ENCODE peak calls at places on chromosomes 2 and 18, in ten cellular contexts. Z is HTR-8/SVneo; Q is GM23248; H is GM12865; Y is GM12864; O is activated CD4-positive, alpha-beta memory T cell treated with anti-CD3 and anti-CD28 coated beads, Interleukin-2, amount 10 ng/mL, durations not matched to agents 7 days and 5 days; L is nephron progenitor cell; B is LoVo; T is amniotic epithelial cell; M is HAP-1. E is an unnamed sample.

GRCh38 chr2:196384729-196385128 is 213.4 kb upstream of the STK17B start:
- DNase-seq in Z (no peak), Q (no peak), H (no peak), Y (no peak), O (no peak), L (no peak), B (no peak), T (no peak), M (no peak), E (no peak)

GRCh38 chr18:48324651-48325050 is 84.5 kb downstream of the ZBTB7C start:
- DNase-seq in Z (no peak), Q (no peak), H (no peak), Y (no peak), O (no peak), L (no peak), B (no peak), T (no peak), M (no peak), E (no peak)

GRCh38 chr2:41912766-41913165 is 135.1 kb upstream of the PKDCC start:
- DNase-seq in Z (no peak), Q (no peak), H (no peak), Y (no peak), O (no peak), L (no peak), B (no peak), T (no peak), M (no peak), E (no peak)

GRCh38 chr2:10771786-10772185 is 40.8 kb downstream of the PDIA6 start:
- DNase-seq in Z (no peak), Q (no peak), H (no peak), Y (no peak), O (no peak), L (no peak), B (no peak), T (no peak), M (no peak), E (no peak)

GRCh38 chr2:51120754-51121280 is 88.9 kb upstream of the NRXN1 start:
- DNase-seq in Z (no peak), Q (no peak), H (no peak), Y (no peak), O (no peak), L (no peak), B (no peak), T (no peak), M (no peak), E (no peak)

GRCh38 chr2:234491897-234492296 is 5.0 kb downstream of the ARL4C start:
- DNase-seq in Z (no peak), Q (no peak), H (no peak), Y (no peak), O (peak), L (no peak), B (no peak), T (no peak), M (no peak), E (no peak)

GRCh38 chr18:32768646-32769206 is 4.1 kb downstream of the KLHL14 start:
- DNase-seq in Z (no peak), Q (no peak), H (no peak), Y (no peak), O (no peak), L (no peak), B (no peak), T (no peak), M (no peak), E (no peak)

GRCh38 chr18:58320907-58321561 is 277.0 kb downstream of the NEDD4L start:
- DNase-seq in Z (no peak), Q (no peak), H (no peak), Y (no peak), O (no peak), L (no peak), B (no peak), T (no peak), M (no peak), E (no peak)

GRCh38 chr2:230346921-230347533 is 20.0 kb downstream of the SP140L start:
- DNase-seq in Z (no peak), Q (peak), H (no peak), Y (no peak), O (no peak), L (no peak), B (no peak), T (peak), M (no peak), E (no peak)

GRCh38 chr18:37438417-37439180 is 127.0 kb downstream of the CELF4 start:
- DNase-seq in Z (no peak), Q (no peak), H (no peak), Y (no peak), O (no peak), L (no peak), B (no peak), T (no peak), M (no peak), E (no peak)

GRCh38 chr2:101473581-101473910 is 1.4 kb downstream of the RFX8 start:
- DNase-seq in Z (no peak), Q (peak), H (no peak), Y (no peak), O (no peak), L (no peak), B (no peak), T (peak), M (no peak), E (no peak)

GRCh38 chr18:49081511-49082146 is 130.9 kb upstream of the SMAD7 start:
- DNase-seq in Z (no peak), Q (no peak), H (peak), Y (no peak), O (no peak), L (no peak), B (no peak), T (no peak), M (no peak), E (no peak)

GRCh38 chr18:11994708-11995444 is 13.6 kb downstream of the IMPA2 start:
- DNase-seq in Z (no peak), Q (peak), H (no peak), Y (no peak), O (no peak), L (no peak), B (no peak), T (no peak), M (no peak), E (no peak)

GRCh38 chr2:197306024-197306690 is 4.4 kb downstream of the ANKRD44 start:
- DNase-seq in Z (no peak), Q (no peak), H (peak), Y (no peak), O (no peak), L (no peak), B (no peak), T (no peak), M (no peak), E (no peak)

GRCh38 chr2:9768388-9768787 is 74.9 kb upstream of the TAF1B start:
- DNase-seq in Z (no peak), Q (no peak), H (no peak), Y (no peak), O (no peak), L (peak), B (no peak), T (peak), M (no peak), E (peak)

GRCh38 chr2:158487419-158487818 is 30.7 kb downstream of the PKP4 start:
- DNase-seq in Z (no peak), Q (peak), H (no peak), Y (no peak), O (no peak), L (no peak), B (no peak), T (peak), M (no peak), E (no peak)

GRCh38 chr2:215439980-215440512 is 4.2 kb upstream of the FN1 start:
- DNase-seq in Z (no peak), Q (no peak), H (no peak), Y (no peak), O (no peak), L (no peak), B (no peak), T (no peak), M (no peak), E (no peak)

GRCh38 chr2:1755436-1756191 is 11.3 kb upstream of the PXDN start:
- DNase-seq in Z (peak), Q (no peak), H (no peak), Y (no peak), O (no peak), L (no peak), B (no peak), T (no peak), M (no peak), E (peak)

GRCh38 chr18:60585670-60586069 is 213.1 kb upstream of the MC4R start:
- DNase-seq in Z (no peak), Q (no peak), H (no peak), Y (no peak), O (no peak), L (no peak), B (no peak), T (no peak), M (no peak), E (no peak)

GRCh38 chr18:79736846-79737245 is 57.2 kb downstream of the CTDP1 start:
- DNase-seq in Z (no peak), Q (no peak), H (no peak), Y (no peak), O (no peak), L (no peak), B (no peak), T (no peak), M (no peak), E (peak)

GRCh38 chr2:171522057-171522803 is at the start of gene CYBRD1:
- DNase-seq in Z (peak), Q (peak), H (peak), Y (no peak), O (no peak), L (peak), B (peak), T (peak), M (no peak), E (peak)

GRCh38 chr2:11698009-11698922 is 28.3 kb upstream of the NTSR2 start:
- DNase-seq in Z (no peak), Q (peak), H (no peak), Y (no peak), O (no peak), L (no peak), B (no peak), T (peak), M (no peak), E (no peak)

GRCh38 chr2:207363761-207364160 is 166.0 kb upstream of the CREB1 start:
- DNase-seq in Z (no peak), Q (no peak), H (no peak), Y (no peak), O (no peak), L (no peak), B (no peak), T (no peak), M (no peak), E (no peak)

GRCh38 chr2:206442854-206443734 is at the start of gene ADAM23:
- DNase-seq in Z (peak), Q (peak), H (peak), Y (no peak), O (peak), L (peak), B (no peak), T (no peak), M (peak), E (peak)

GRCh38 chr2:61690078-61690477 is 151.9 kb upstream of the XPO1 start:
- DNase-seq in Z (no peak), Q (no peak), H (no peak), Y (no peak), O (no peak), L (no peak), B (no peak), T (no peak), M (no peak), E (no peak)

GRCh38 chr2:30747206-30747605 is 60.0 kb downstream of the CAPN13 start:
- DNase-seq in Z (no peak), Q (no peak), H (no peak), Y (no peak), O (no peak), L (no peak), B (peak), T (no peak), M (no peak), E (no peak)

GRCh38 chr2:161033059-161033660 is 127.1 kb upstream of the TANK start:
- DNase-seq in Z (no peak), Q (no peak), H (no peak), Y (no peak), O (no peak), L (no peak), B (no peak), T (peak), M (no peak), E (no peak)

GRCh38 chr2:128196026-128196822 is 105.2 kb downstream of the UGGT1 start:
- DNase-seq in Z (no peak), Q (no peak), H (peak), Y (peak), O (no peak), L (no peak), B (no peak), T (peak), M (no peak), E (no peak)

GRCh38 chr2:168613510-168613909 is 157.4 kb downstream of the CERS6 start:
- DNase-seq in Z (no peak), Q (no peak), H (no peak), Y (no peak), O (no peak), L (no peak), B (no peak), T (no peak), M (no peak), E (no peak)

GRCh38 chr18:75207298-75208054 is 1.5 kb downstream of the PTGR3 start:
- DNase-seq in Z (no peak), Q (peak), H (peak), Y (no peak), O (no peak), L (no peak), B (no peak), T (peak), M (peak), E (no peak)

GRCh38 chr2:145692971-145693478 is 1173.1 kb upstream of the ZEB2 start:
- DNase-seq in Z (no peak), Q (peak), H (peak), Y (no peak), O (no peak), L (no peak), B (no peak), T (peak), M (no peak), E (no peak)

GRCh38 chr2:200778038-200778437 is 33.7 kb upstream of the BZW1 start:
- DNase-seq in Z (no peak), Q (peak), H (no peak), Y (no peak), O (no peak), L (no peak), B (no peak), T (no peak), M (no peak), E (no peak)

GRCh38 chr18:77199707-77200106 is 49.9 kb upstream of the GALR1 start:
- DNase-seq in Z (no peak), Q (peak), H (no peak), Y (no peak), O (no peak), L (no peak), B (no peak), T (peak), M (no peak), E (no peak)

GRCh38 chr2:198084136-198084535 is 279.7 kb downstream of the PLCL1 start:
- DNase-seq in Z (no peak), Q (no peak), H (no peak), Y (no peak), O (no peak), L (no peak), B (no peak), T (no peak), M (no peak), E (no peak)

GRCh38 chr18:11963991-11964484 is 17.3 kb upstream of the IMPA2 start:
- DNase-seq in Z (no peak), Q (peak), H (no peak), Y (no peak), O (no peak), L (no peak), B (no peak), T (peak), M (no peak), E (no peak)

GRCh38 chr2:187424156-187424555 is 23.9 kb downstream of the CALCRL start:
- DNase-seq in Z (no peak), Q (peak), H (no peak), Y (no peak), O (no peak), L (no peak), B (no peak), T (no peak), M (peak), E (no peak)

GRCh38 chr2:179165356-179166000 is 99.2 kb downstream of the SESTD1 start:
- DNase-seq in Z (no peak), Q (no peak), H (no peak), Y (no peak), O (no peak), L (no peak), B (no peak), T (peak), M (no peak), E (no peak)

GRCh38 chr2:16169381-16169960 is 229.1 kb downstream of the MYCN start:
- DNase-seq in Z (no peak), Q (no peak), H (no peak), Y (no peak), O (no peak), L (no peak), B (no peak), T (no peak), M (no peak), E (no peak)

E was measured in posterior cingulate gyrus.